ENCODE peak calls at places on chromosome 17, in four cellular contexts. One of them, this sample, is unnamed. For H3K27me3, the result is how much of the 10 kb centered on the place peaks cover.

GRCh38 chr17:6559753-6560215 is 3.4 kb upstream of the PITPNM3 start:
- DNase-seq in H9: no peak
- DNase-seq in trophoblast cell: no peak
- DNase-seq in IMR-90: no peak
- DNase-seq in this sample: no peak

GRCh38 chr17:15513058-15513858 is 45.8 kb upstream of the CDRT4 start:
- DNase-seq in H9: no peak
- DNase-seq in trophoblast cell: no peak
- DNase-seq in IMR-90: peak
- DNase-seq in this sample: no peak

GRCh38 chr17:16917995-16918394 is 53.9 kb downstream of the TNFRSF13B start:
- DNase-seq in H9: no peak
- DNase-seq in trophoblast cell: no peak
- DNase-seq in IMR-90: no peak
- DNase-seq in this sample: no peak

GRCh38 chr17:64004218-64004770 is 6.1 kb downstream of the PRR29 start:
- DNase-seq in H9: no peak
- DNase-seq in trophoblast cell: no peak
- DNase-seq in IMR-90: no peak
- DNase-seq in this sample: no peak

GRCh38 chr17:59746849-59747445 is 39.5 kb downstream of the VMP1 start:
- DNase-seq in H9: no peak
- DNase-seq in trophoblast cell: peak
- DNase-seq in IMR-90: peak
- DNase-seq in this sample: no peak

GRCh38 chr17:16423226-16423872 is 8.0 kb downstream of the TRPV2 start:
- DNase-seq in H9: peak
- DNase-seq in IMR-90: no peak
- DNase-seq in trophoblast cell: no peak
- DNase-seq in this sample: no peak

GRCh38 chr17:4368341-4368740 is 1.9 kb upstream of the UBE2G1 start:
- DNase-seq in IMR-90: no peak
- DNase-seq in H9: no peak
- DNase-seq in trophoblast cell: no peak
- DNase-seq in this sample: no peak

GRCh38 chr17:49162866-49163265 is 30.3 kb downstream of the B4GALNT2 start:
- DNase-seq in IMR-90: no peak
- DNase-seq in H9: no peak
- DNase-seq in trophoblast cell: no peak
- DNase-seq in this sample: no peak

GRCh38 chr17:58200024-58200633 is 7.6 kb downstream of the EPX start:
- DNase-seq in H9: peak
- DNase-seq in trophoblast cell: peak
- DNase-seq in IMR-90: peak
- DNase-seq in this sample: peak

GRCh38 chr17:9991796-9992195 is 86.7 kb upstream of the RCVRN start:
- DNase-seq in H9: no peak
- DNase-seq in trophoblast cell: peak
- DNase-seq in IMR-90: no peak
- DNase-seq in this sample: no peak

GRCh38 chr17:18257747-18258355 is 687 bp downstream of the FLII start:
- DNase-seq in H9: peak
- DNase-seq in trophoblast cell: peak
- DNase-seq in IMR-90: peak
- DNase-seq in this sample: no peak

GRCh38 chr17:17071531-17072360 is 29.5 kb downstream of the MPRIP start:
- DNase-seq in H9: no peak
- DNase-seq in IMR-90: no peak
- DNase-seq in trophoblast cell: no peak
- DNase-seq in this sample: no peak

GRCh38 chr17:80220709-80221215 is 535 bp downstream of the SLC26A11 start:
- DNase-seq in trophoblast cell: peak
- DNase-seq in H9: no peak
- DNase-seq in IMR-90: no peak
- DNase-seq in this sample: no peak

GRCh38 chr17:39719966-39720365 is 10.4 kb downstream of the MIEN1 start:
- DNase-seq in H9: no peak
- DNase-seq in IMR-90: no peak
- DNase-seq in trophoblast cell: no peak
- DNase-seq in this sample: no peak

GRCh38 chr17:40551874-40552768 is 13.2 kb downstream of the CCR7 start:
- DNase-seq in IMR-90: peak
- DNase-seq in trophoblast cell: no peak
- DNase-seq in H9: peak
- DNase-seq in this sample: no peak

DNA sequence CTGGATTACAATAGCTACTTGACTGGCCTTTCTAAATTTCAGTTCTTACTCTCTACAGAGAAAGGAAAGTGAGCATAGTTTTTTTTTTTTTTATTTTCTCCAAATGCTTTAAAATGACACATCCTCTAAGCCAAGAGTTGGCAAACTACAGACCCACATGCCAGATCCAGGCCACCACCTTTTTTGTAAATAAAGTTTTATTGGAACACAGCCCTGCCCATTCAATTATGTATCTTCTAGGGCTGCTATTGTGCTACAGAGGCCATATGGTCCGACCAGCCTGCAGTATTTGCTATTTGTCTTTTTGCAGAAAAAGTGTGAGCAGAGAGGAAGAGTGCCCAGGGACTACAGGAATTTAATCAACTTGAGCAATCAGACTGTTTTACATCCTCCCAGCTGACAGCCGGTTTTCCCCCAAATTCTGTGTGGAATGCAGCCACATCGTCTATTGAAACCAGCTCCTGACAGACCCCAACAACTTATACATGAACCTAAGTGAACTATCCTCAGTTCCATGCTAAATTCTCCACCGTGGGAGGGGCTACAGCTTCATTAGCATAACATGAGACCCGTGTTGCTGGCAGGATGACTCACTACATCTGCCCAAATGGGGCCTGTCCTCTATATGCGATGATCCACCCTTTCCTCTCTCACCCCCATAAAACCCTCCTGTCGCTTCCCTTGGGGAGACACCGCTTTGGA is 149.2 kb upstream of the HS3ST3A1 start:
- DNase-seq in trophoblast cell: no peak
- DNase-seq in H9: peak
- DNase-seq in IMR-90: peak
- DNase-seq in this sample: no peak
- H3K4ac ChIP-seq in trophoblast cell: no peak
- H3K4ac ChIP-seq in H9: no peak
- H3K4ac ChIP-seq in IMR-90: no peak
- H3K4ac ChIP-seq in this sample: no peak

DNA sequence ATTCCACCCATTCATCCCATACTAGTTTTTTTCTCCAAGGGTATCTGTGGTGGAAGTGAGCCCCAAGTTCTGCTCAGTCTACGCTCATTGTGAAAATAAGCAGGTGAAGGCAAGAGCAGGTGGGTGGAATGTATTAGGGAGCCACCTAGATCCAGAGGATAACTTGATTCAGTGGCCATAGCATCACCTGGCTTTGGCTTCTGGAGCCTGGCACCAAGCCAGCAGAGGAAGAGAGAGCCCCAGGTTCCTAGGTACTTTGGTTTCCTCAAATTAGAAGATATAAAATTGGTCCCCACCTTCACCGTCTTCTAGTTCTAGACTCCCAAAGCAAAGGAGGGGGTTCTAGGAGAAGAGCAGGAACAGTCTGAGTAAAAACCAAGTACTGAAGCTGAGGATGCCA is 4.1 kb downstream of the FXR2 start:
- DNase-seq in trophoblast cell: no peak
- DNase-seq in IMR-90: no peak
- DNase-seq in H9: no peak
- DNase-seq in this sample: no peak
- H3K27me3 ChIP-seq in trophoblast cell: under half
- H3K27me3 ChIP-seq in IMR-90: under half
- H3K27me3 ChIP-seq in H9: under half
- H3K27me3 ChIP-seq in this sample: under half

GRCh38 chr17:45403906-45404490 is 28.7 kb downstream of the ARHGAP27 start:
- DNase-seq in IMR-90: no peak
- DNase-seq in trophoblast cell: no peak
- DNase-seq in H9: peak
- DNase-seq in this sample: no peak
- H3K4ac ChIP-seq in IMR-90: no peak
- H3K4ac ChIP-seq in trophoblast cell: no peak
- H3K4ac ChIP-seq in H9: no peak
- H3K4ac ChIP-seq in this sample: no peak

GRCh38 chr17:7927596-7927995 is 2.1 kb downstream of the KCNAB3 start:
- DNase-seq in trophoblast cell: no peak
- DNase-seq in H9: peak
- DNase-seq in IMR-90: no peak
- DNase-seq in this sample: no peak
- H3K27me3 ChIP-seq in trophoblast cell: under half
- H3K27me3 ChIP-seq in H9: under half
- H3K27me3 ChIP-seq in IMR-90: under half
- H3K27me3 ChIP-seq in this sample: under half

GRCh38 chr17:42154514-42154883 is 290 bp downstream of the RAB5C start:
- DNase-seq in H9: no peak
- DNase-seq in trophoblast cell: no peak
- DNase-seq in IMR-90: no peak
- DNase-seq in this sample: no peak
- H3K4ac ChIP-seq in H9: no peak
- H3K4ac ChIP-seq in trophoblast cell: peak
- H3K4ac ChIP-seq in IMR-90: peak
- H3K4ac ChIP-seq in this sample: no peak

GRCh38 chr17:69208640-69209039 is 20.0 kb downstream of the ABCA10 start:
- DNase-seq in H9: no peak
- DNase-seq in trophoblast cell: no peak
- DNase-seq in IMR-90: no peak
- DNase-seq in this sample: no peak
- H3K27me3 ChIP-seq in H9: under half
- H3K27me3 ChIP-seq in trophoblast cell: under half
- H3K27me3 ChIP-seq in IMR-90: under half
- H3K27me3 ChIP-seq in this sample: under half